ENCODE peak calls at places on chromosomes 6 and 20, in ten cellular contexts. Z is A549, K is ovary, Q is stomach, M is Peyer's patch, I is spleen, F is IMR-90, X is uterus, U is esophagus muscularis mucosa, T is transverse colon. D is an unnamed sample.

GRCh38 chr20:41131594-41132387 is 5.6 kb upstream of the PLCG1 start:
- DNase-seq in Z (no peak), Q (no peak), T (peak; percentile 4), U (no peak), K (no peak), F (no peak), I (no peak), M (no peak), X (no peak), D (no peak)

GRCh38 chr20:33622705-33623390 is 39.3 kb upstream of the C20orf144 start:
- DNase-seq in T (no peak), K (no peak), X (no peak), F (no peak), M (no peak), Z (no peak), U (no peak), I (no peak), Q (no peak), D (no peak)

GRCh38 chr6:169097336-169098052 is 156.2 kb downstream of the THBS2 start:
- DNase-seq in X (no peak), T (no peak), Z (no peak), K (no peak), Q (no peak), M (no peak), U (peak; percentile 86), I (no peak), F (peak; percentile 99), D (no peak)

GRCh38 chr6:129104560-129104959 is 221.6 kb downstream of the LAMA2 start:
- DNase-seq in F (no peak), T (no peak), X (no peak), U (no peak), Z (no peak), M (no peak), K (no peak), I (no peak), Q (no peak), D (no peak)

GRCh38 chr20:63094767-63095499 is 88.2 kb upstream of the BHLHE23 start:
- DNase-seq in F (no peak), I (peak; percentile 44), X (peak; percentile 2), K (peak; percentile 16), U (no peak), T (peak; percentile 2), Z (no peak), M (no peak), Q (no peak), D (no peak)

GRCh38 chr6:122426597-122426996 is 27.1 kb downstream of the HSF2 start:
- DNase-seq in X (no peak), Q (no peak), K (no peak), U (no peak), Z (no peak), I (no peak), M (no peak), T (no peak), F (peak; percentile 8), D (no peak)

GRCh38 chr20:17807670-17808069 is 107.9 kb downstream of the BANF2 start:
- DNase-seq in I (no peak), Z (no peak), F (peak; percentile 18), U (no peak), T (no peak), K (no peak), Q (no peak), M (no peak), X (no peak), D (no peak)

GRCh38 chr20:24309596-24309995 is 159.8 kb upstream of the SYNDIG1 start:
- DNase-seq in I (no peak), U (no peak), X (no peak), F (peak; percentile 3), Q (no peak), M (no peak), T (no peak), K (no peak), Z (no peak), D (no peak)

GRCh38 chr6:134402372-134402984 is 84.6 kb upstream of the SGK1 start:
- DNase-seq in U (no peak), T (no peak), Z (no peak), X (no peak), I (no peak), M (no peak), F (no peak), Q (no peak), K (no peak), D (no peak)

GRCh38 chr20:46230811-46231282 is 77.5 kb downstream of the CDH22 start:
- DNase-seq in I (no peak), X (no peak), T (no peak), K (peak; percentile 70), Q (no peak), M (no peak), Z (no peak), F (peak; percentile 24), U (no peak), D (peak; percentile 39)

GRCh38 chr6:14059791-14060436 is 57.7 kb upstream of the CD83 start:
- DNase-seq in M (no peak), F (no peak), T (no peak), I (no peak), Q (peak; percentile 29), Z (no peak), U (no peak), K (no peak), X (no peak), D (peak; percentile 84)

GRCh38 chr6:144762450-144762849 is 477.3 kb downstream of the UTRN start:
- DNase-seq in Z (no peak), X (no peak), M (no peak), U (no peak), F (no peak), I (no peak), K (no peak), T (no peak), Q (no peak), D (no peak)

GRCh38 chr6:11202513-11203305 is 29.8 kb downstream of the NEDD9 start:
- DNase-seq in K (no peak), F (peak; percentile 41), I (no peak), U (no peak), X (no peak), Q (no peak), T (no peak), Z (no peak), M (no peak), D (no peak)
- H3K27ac ChIP-seq in K (no peak overlapping the region), F (peak overlapping the region; percentile 51), I (no peak overlapping the region), U (no peak overlapping the region), X (no peak overlapping the region), Q (peak overlapping the region; percentile 3), T (no peak overlapping the region), Z (peak overlapping the region; percentile 98), M (no peak overlapping the region), D (no peak overlapping the region)

GRCh38 chr6:152314483-152314832 is 322.7 kb downstream of the SYNE1 start:
- DNase-seq in T (no peak), K (no peak), I (no peak), F (no peak), X (no peak), Q (no peak), Z (no peak), U (no peak), M (no peak), D (no peak)
- TF ChIP-seq CTCF in T (no peak), K (no peak), I (no peak), F (no peak), X (no peak), Q (no peak), Z (no peak), U (no peak), M (no peak), D (no peak)

GRCh38 chr20:48828734-48829460 is 1.1 kb upstream of the PREX1 start:
- DNase-seq in Q (no peak), T (no peak), X (no peak), F (no peak), I (peak; percentile 70), K (no peak), U (no peak), Z (peak; percentile 43), M (no peak), D (no peak)

GRCh38 chr20:48827880-48828733 is at the start of gene PREX1:
- DNase-seq in T (peak; percentile 76), I (peak; percentile 98), F (peak; percentile 61), K (peak; percentile 62), Z (peak; percentile 77), Q (peak; percentile 89), X (peak; percentile 32), U (no peak), M (peak; percentile 87), D (peak; percentile 78)

GRCh38 chr20:48825551-48825885 is 2.3 kb downstream of the PREX1 start:
- DNase-seq in Q (no peak), T (no peak), K (no peak), U (no peak), M (no peak), I (no peak), F (no peak), X (no peak), Z (no peak), D (no peak)

GRCh38 chr20:48826064-48826463 is 1.7 kb downstream of the PREX1 start:
- DNase-seq in U (no peak), F (no peak), M (no peak), K (no peak), Q (no peak), I (no peak), T (no peak), X (no peak), Z (no peak), D (no peak)

DNA sequence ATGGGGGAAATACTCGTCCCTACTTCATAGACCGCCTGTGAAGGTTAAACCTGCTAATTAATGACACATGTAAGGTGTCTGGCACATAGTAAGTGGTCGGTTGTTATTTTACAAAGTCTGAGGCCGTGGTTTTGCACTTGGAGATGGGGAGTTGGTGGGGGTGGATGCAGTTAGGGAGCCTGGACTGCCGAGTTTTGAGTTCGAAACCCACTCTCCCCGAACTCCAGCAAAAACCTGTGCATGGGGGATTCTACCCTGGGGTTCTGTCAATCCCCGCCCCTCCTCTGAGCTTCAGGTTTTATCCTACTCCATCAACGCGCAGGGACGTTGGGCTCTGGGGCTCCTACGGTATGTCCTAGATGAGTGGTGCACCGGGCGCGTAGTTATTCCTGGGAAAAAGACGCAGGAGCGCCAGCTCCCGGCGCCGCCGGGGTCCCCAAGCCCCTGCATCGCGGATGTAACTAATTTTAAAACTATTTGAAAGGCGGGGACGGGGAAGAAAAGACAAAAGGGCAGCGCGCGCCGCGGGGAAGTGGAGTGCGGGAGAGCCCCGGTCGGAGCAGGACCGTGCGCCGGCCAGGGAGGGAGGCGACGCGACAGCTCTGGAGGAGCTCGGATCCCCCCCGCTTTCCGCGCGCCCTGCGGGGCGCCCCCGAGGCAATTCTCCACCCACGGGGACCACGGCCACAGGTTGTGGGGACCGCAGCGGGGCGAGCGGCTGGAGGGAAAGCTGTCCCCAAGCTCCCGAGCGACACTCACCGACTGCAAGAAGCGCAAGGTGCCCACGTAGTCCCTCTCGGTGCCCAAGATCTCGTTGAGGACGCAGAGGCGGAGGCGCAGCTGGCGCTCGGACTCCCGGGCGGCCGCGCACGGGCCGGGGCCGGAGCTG is 672 bp downstream of the PREX1 start:
- DNase-seq in Q (peak; percentile 37), F (no peak), I (peak; percentile 93), Z (no peak), T (peak; percentile 19), U (no peak), X (no peak), M (no peak), K (no peak), D (peak; percentile 33)
- TF ChIP-seq POLR2A in Q (no peak), F (no peak), I (no peak), Z (no peak), T (no peak), U (no peak), X (no peak), M (no peak), K (no peak), D (no peak)

GRCh38 chr20:21270806-21271205 is 32.3 kb upstream of the XRN2 start:
- DNase-seq in I (no peak), M (no peak), T (no peak), F (no peak), X (no peak), U (no peak), Q (no peak), K (no peak), Z (no peak), D (no peak)
- H3K27ac ChIP-seq in I (no peak overlapping the region), M (no peak overlapping the region), T (no peak overlapping the region), F (no peak overlapping the region), X (no peak overlapping the region), U (no peak overlapping the region), Q (no peak overlapping the region), K (no peak overlapping the region), Z (no peak overlapping the region), D (no peak overlapping the region)